ENCODE peak calls at places on chromosome 4, in five cellular contexts. V is H4, A is Right ventricle myocardium inferior, Z is SW 1271, J is activated T-cell treated with anti-CD3 and anti-CD28 coated beads for 24 hours. F is an unnamed sample.
A peak's percentile ranks its signal among the peaks of the same experiment; 100 is the strongest.

GRCh38 chr4:146398404-146398803 is 123.3 kb downstream of the SLC10A7 start:
- DNase-seq in A (no peak), Z (no peak), V (no peak), J (no peak), F (no peak)

GRCh38 chr4:82372502-82372873 is 1.3 kb downstream of the HNRNPD start:
- DNase-seq in A (no peak), V (peak; percentile 19), Z (peak; percentile 5), J (peak; percentile 40), F (peak; percentile 55)

GRCh38 chr4:8283161-8283560 is 13.6 kb downstream of the HTRA3 start:
- DNase-seq in J (no peak), V (no peak), Z (no peak), A (peak; percentile 35), F (no peak)

GRCh38 chr4:167897116-167897515 is 195.2 kb upstream of the ANXA10 start:
- DNase-seq in A (no peak), J (no peak), V (peak; percentile 48), Z (no peak), F (peak; percentile 70)

GRCh38 chr4:173522160-173522873 is 7.7 kb downstream of the HAND2 start:
- DNase-seq in A (peak; percentile 94), J (no peak), V (no peak), Z (no peak), F (no peak)

GRCh38 chr4:90515191-90515590 is 388.0 kb downstream of the CCSER1 start:
- DNase-seq in V (no peak), A (no peak), Z (no peak), J (no peak), F (peak; percentile 1)

GRCh38 chr4:135277116-135277979 is 1075.8 kb upstream of the PABPC4L start:
- DNase-seq in J (no peak), A (no peak), V (no peak), Z (no peak), F (no peak)

GRCh38 chr4:7929530-7929951 is 10.1 kb downstream of the AFAP1 start:
- DNase-seq in J (no peak), Z (no peak), A (no peak), V (no peak), F (peak; percentile 84)

GRCh38 chr4:152973614-152974200 is 37.6 kb downstream of the FHDC1 start:
- DNase-seq in V (no peak), A (no peak), J (no peak), Z (no peak), F (no peak)

GRCh38 chr4:78720994-78721677 is 55.0 kb upstream of the BMP2K start:
- DNase-seq in V (no peak), Z (no peak), J (peak; percentile 2), A (no peak), F (no peak)

GRCh38 chr4:70632028-70632427 is 3.5 kb downstream of the ENAM start:
- DNase-seq in J (no peak), A (no peak), V (no peak), Z (peak; percentile 3), F (peak; percentile 40)